ENCODE peak calls at places on chromosomes 1 and 21, in nine cellular contexts. F is keratinocyte, W is HepG2, E is mesendoderm, O is GM23338, Z is HCT116, Y is GM23248, L is fibroblast of lung, X is astrocyte. T is an unnamed sample.

GRCh38 chr1:3185896-3186525 is 117.0 kb downstream of the PRDM16 start:
- DNase-seq in O (no peak), W (no peak), X (no peak), Y (no peak), E (no peak), Z (no peak), L (no peak), F (no peak), T (no peak)

GRCh38 chr1:13583592-13583963 is at the start of gene PDPN:
- DNase-seq in E (peak), Y (peak), L (peak), Z (no peak), F (no peak), W (no peak), O (peak), X (peak), T (peak)

GRCh38 chr1:32250893-32251716 is at the start of gene LCK:
- DNase-seq in O (peak), F (no peak), W (no peak), X (no peak), Z (no peak), L (no peak), Y (no peak), E (no peak), T (no peak)

GRCh38 chr1:192418886-192419285 is 102.1 kb downstream of the RGS21 start:
- DNase-seq in Y (no peak), W (no peak), O (no peak), L (no peak), E (no peak), X (no peak), F (no peak), Z (no peak), T (no peak)

GRCh38 chr1:31955917-31956736 is 18.0 kb upstream of the PTP4A2 start:
- DNase-seq in Y (peak), L (peak), Z (peak), W (peak), X (peak), O (peak), E (peak), F (peak), T (peak)

GRCh38 chr21:29656504-29657227 is 283.1 kb downstream of the GRIK1 start:
- DNase-seq in W (no peak), Z (no peak), Y (peak), F (peak), X (peak), E (peak), L (peak), O (no peak), T (no peak)

GRCh38 chr1:155175281-155175926 is 1.8 kb downstream of the TRIM46 start:
- DNase-seq in E (no peak), X (no peak), F (no peak), Z (no peak), O (no peak), W (no peak), Y (no peak), L (no peak), T (no peak)

GRCh38 chr1:160460683-160461287 is 60.4 kb downstream of the VANGL2 start:
- DNase-seq in L (no peak), O (no peak), Y (no peak), Z (no peak), W (no peak), X (no peak), F (no peak), E (peak), T (no peak)

GRCh38 chr1:224846119-224846907 is 83.2 kb upstream of the DNAH14 start:
- DNase-seq in O (peak), Y (no peak), E (peak), L (no peak), Z (no peak), F (no peak), X (no peak), W (no peak), T (no peak)

GRCh38 chr1:183702087-183702812 is 49.1 kb upstream of the APOBEC4 start:
- DNase-seq in F (no peak), Y (peak), W (no peak), E (no peak), L (no peak), O (no peak), Z (no peak), X (no peak), T (no peak)

GRCh38 chr1:155307247-155307740 is 1.4 kb upstream of the FDPS start:
- DNase-seq in Z (no peak), E (peak), O (peak), W (peak), X (no peak), L (peak), Y (peak), F (no peak), T (peak)

GRCh38 chr1:157966034-157966671 is 27.3 kb upstream of the KIRREL1 start:
- DNase-seq in X (peak), W (peak), Z (no peak), F (no peak), E (peak), O (peak), L (peak), Y (peak), T (peak)

GRCh38 chr1:222457513-222457912 is 90.4 kb downstream of the HHIPL2 start:
- DNase-seq in W (no peak), Z (no peak), F (no peak), O (no peak), L (no peak), E (no peak), Y (no peak), X (no peak), T (no peak)

GRCh38 chr21:42336065-42336464 is 14.7 kb downstream of the TFF2 start:
- DNase-seq in L (peak), F (no peak), W (peak), X (no peak), Z (no peak), Y (no peak), O (peak), E (peak), T (no peak)
- H3K4me2 ChIP-seq in L (no peak), F (no peak), W (peak), X (no peak), Z (peak), Y (no peak), O (peak), E (no peak), T (peak)

GRCh38 chr21:44557491-44558328 is 885 bp downstream of the KRTAP10-3 start:
- DNase-seq in X (no peak), W (no peak), F (no peak), L (no peak), E (no peak), Y (no peak), O (no peak), Z (no peak), T (no peak)
- H3K4me2 ChIP-seq in X (no peak), W (no peak), F (no peak), L (no peak), E (no peak), Y (no peak), O (no peak), Z (no peak), T (no peak)

GRCh38 chr21:34355570-34355969 is 8.2 kb upstream of the KCNE2 start:
- DNase-seq in F (no peak), Y (no peak), Z (no peak), X (no peak), L (no peak), E (no peak), W (no peak), O (no peak), T (no peak)
- H3K4me2 ChIP-seq in F (no peak), Y (no peak), Z (no peak), X (no peak), L (no peak), E (no peak), W (no peak), O (no peak), T (no peak)

DNA sequence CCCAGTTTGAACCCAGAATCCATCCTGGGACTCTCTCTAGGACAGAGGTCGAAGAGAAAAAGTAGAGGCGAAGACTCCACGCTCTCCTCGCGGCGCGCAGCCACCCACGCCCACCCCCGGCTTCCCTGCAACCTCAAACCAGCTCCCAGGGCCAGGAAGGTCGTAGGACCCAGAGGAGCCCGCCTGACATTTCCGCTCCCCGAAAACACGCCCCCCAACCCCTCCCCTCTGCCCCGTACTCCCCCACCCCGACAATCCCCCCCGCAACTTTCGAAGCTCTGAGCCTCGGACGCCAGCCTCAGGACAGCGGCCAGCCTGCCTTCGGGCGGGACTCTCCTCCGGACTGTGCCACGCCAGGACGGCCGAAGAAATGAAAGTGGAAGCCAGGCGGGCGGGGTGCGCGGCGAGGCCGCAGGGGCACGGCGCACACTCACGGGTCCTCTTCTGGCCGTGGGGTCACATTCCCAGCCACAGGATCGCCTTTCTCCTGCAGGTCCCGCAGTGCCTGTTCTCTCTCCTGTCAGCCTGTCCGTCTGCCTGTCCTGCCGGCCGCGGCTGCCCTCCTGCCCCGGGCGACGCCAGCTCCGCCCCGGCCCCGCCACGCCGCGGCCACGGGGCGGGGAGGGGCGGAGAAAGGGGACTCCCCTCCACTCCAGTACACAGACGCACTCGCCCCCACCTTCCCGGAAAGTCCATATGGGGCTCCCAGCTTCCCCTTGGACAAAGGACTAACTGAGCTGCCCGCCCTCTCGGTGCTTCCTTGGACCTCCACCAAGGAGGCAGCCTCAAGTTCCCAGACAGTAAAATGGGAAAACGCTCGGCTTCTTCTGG is at the start of gene MOB3C:
- DNase-seq in Y (peak), F (no peak), L (peak), O (peak), E (peak), W (no peak), X (peak), Z (no peak), T (peak)
- H3K4me2 ChIP-seq in Y (peak), F (peak), L (peak), O (peak), E (peak), W (peak), X (peak), Z (peak), T (peak)

GRCh38 chr1:206774096-206774495 is 1.8 kb upstream of the IL10 start:
- DNase-seq in O (no peak), W (no peak), X (no peak), Z (no peak), L (no peak), E (no peak), F (no peak), Y (no peak), T (no peak)
- H3K4me2 ChIP-seq in O (no peak), W (no peak), X (no peak), Z (no peak), L (no peak), E (no peak), F (no peak), Y (no peak), T (no peak)

DNA sequence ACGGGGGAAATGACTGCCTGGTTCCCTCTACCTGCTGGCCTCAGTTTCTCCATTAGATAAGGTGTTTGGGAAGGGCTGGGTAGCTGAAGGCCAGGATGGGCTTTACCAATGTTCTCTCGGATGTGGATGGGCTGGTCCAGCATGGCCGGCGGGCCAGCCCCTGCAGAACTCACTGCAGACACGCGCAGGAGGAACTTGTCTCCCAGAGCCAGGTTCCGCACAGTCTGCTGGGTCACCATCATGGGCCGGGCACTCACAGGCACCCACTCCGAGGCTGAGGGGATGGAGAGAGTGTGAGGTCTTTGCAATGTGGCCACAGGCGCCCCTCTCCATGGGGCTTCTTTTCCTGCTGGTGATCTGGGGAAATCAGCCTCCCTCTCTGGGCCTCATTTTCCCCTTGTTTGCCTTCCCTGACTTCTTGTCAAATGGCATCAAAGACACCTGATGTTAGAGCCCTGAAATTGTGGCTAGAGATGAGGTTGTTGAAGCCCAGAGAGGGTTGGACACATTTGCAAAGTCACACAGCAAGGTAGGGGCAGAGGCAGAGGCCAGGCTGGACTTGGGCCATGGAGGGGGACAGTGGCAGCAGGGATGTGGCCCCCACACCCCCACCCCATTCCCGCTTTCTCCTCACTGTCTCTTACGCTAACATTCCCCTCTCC is 1.2 kb downstream of the MYBPH start:
- DNase-seq in Z (no peak), O (no peak), X (no peak), F (no peak), E (no peak), Y (no peak), L (no peak), W (no peak), T (no peak)
- H3K4me2 ChIP-seq in Z (peak), O (no peak), X (no peak), F (no peak), E (no peak), Y (no peak), L (no peak), W (no peak), T (no peak)

GRCh38 chr1:201711101-201711597 is 117.8 kb upstream of the IPO9 start:
- DNase-seq in W (no peak), L (no peak), X (no peak), F (no peak), Y (peak), E (no peak), O (no peak), Z (no peak), T (no peak)
- H3K4me2 ChIP-seq in W (no peak), L (no peak), X (peak), F (peak), Y (peak), E (no peak), O (no peak), Z (peak), T (no peak)

DNA sequence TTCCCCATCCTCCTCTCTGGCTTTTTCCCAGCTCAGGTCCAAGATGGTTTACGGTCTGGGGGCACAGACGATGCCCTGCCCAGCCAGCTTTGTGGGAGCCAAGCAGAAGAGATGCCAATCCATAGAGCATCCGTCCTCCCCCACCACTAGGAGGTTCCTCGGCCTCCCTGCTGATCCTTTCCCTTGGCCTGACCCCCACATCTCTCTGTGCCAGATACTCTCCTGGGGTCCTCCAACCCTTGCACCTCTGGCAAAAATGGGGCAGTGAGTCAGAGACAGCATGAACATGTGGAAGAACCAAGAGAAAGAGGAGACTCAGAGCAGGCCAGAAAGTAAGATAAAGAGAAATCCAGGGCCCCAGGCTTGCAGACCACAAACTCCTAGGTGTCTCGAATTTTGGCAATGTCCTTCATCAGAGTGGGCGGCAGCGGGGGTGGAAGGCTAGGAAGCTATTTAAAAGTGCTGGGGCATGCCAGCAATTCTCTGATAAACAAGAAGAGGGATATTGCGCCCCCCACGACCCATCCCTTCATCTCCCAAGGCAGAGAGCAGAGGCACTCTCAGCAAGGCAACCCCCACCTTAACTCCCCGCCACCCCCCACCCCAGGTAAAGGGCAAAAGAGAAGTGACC is 11.4 kb downstream of the BLACAT1 start:
- DNase-seq in Z (no peak), L (no peak), O (peak), E (no peak), Y (no peak), X (peak), W (no peak), F (no peak), T (no peak)
- H3K4me2 ChIP-seq in Z (peak), L (no peak), O (peak), E (no peak), Y (no peak), X (peak), W (no peak), F (no peak), T (peak)

T was measured in hepatocyte.